ENCODE peak calls at places on chromosome 14, in four cellular contexts. B is GM20000; J is activated CD8-positive, alpha-beta T cell treated with anti-CD3 and anti-CD28 coated beads, Interleukin-2, amount 10 ng/mL, durations not matched to agents 7 days and 5 days; W is astrocyte of the cerebellum. Z is an unnamed sample.

GRCh38 chr14:77961853-77962580 is 162.1 kb downstream of the ADCK1 start:
- DNase-seq in B (no peak), J (no peak), W (no peak), Z (no peak)

GRCh38 chr14:91385227-91385626 is 32.4 kb downstream of the CCDC88C start:
- DNase-seq in J (no peak), B (no peak), W (no peak), Z (no peak)

GRCh38 chr14:70013269-70013873 is 134.2 kb downstream of the SMOC1 start:
- DNase-seq in W (no peak), J (peak), B (peak), Z (peak)

GRCh38 chr14:88422919-88423318 is 37.5 kb downstream of the SPATA7 start:
- DNase-seq in J (no peak), W (no peak), B (no peak), Z (no peak)

GRCh38 chr14:65421201-65421981 is 8.9 kb downstream of the FUT8 start:
- DNase-seq in W (no peak), J (no peak), B (no peak), Z (no peak)

GRCh38 chr14:71582705-71583104 is 349.5 kb upstream of the RGS6 start:
- DNase-seq in B (no peak), J (no peak), W (peak), Z (no peak)

GRCh38 chr14:59690426-59690825 is 113.8 kb upstream of the CCDC175 start:
- DNase-seq in J (no peak), W (peak), B (no peak), Z (no peak)

GRCh38 chr14:104094709-104095425 is 9.4 kb downstream of the ASPG start:
- DNase-seq in J (peak), B (peak), W (no peak), Z (peak)

GRCh38 chr14:67569651-67570290 is 30.3 kb downstream of the PIGH start:
- DNase-seq in W (no peak), B (no peak), J (no peak), Z (no peak)

GRCh38 chr14:61435563-61436337 is 114.4 kb downstream of the PRKCH start:
- DNase-seq in B (no peak), J (no peak), W (no peak), Z (no peak)

GRCh38 chr14:28709571-28710305 is 56.8 kb upstream of the FOXG1 start:
- DNase-seq in B (no peak), J (no peak), W (peak), Z (peak)

GRCh38 chr14:52640137-52640536 is 55.2 kb downstream of the ERO1A start:
- DNase-seq in J (no peak), W (no peak), B (no peak), Z (no peak)

GRCh38 chr14:68386950-68387779 is 405.7 kb downstream of the ZFP36L1 start:
- DNase-seq in J (no peak), B (no peak), W (peak), Z (no peak)

GRCh38 chr14:90551070-90551704 is 154.4 kb downstream of the CALM1 start:
- DNase-seq in B (no peak), W (peak), J (no peak), Z (no peak)

GRCh38 chr14:71591929-71592328 is 340.3 kb upstream of the RGS6 start:
- DNase-seq in B (peak), J (peak), W (peak), Z (no peak)

GRCh38 chr14:22549981-22550670 is 38.9 kb downstream of the DAD1 start:
- DNase-seq in B (peak), J (peak), W (peak), Z (no peak)

GRCh38 chr14:20801726-20802125 is 918 bp downstream of the RNASE1 start:
- DNase-seq in J (no peak), W (no peak), B (no peak), Z (no peak)

GRCh38 chr14:74476607-74477006 is 16.5 kb downstream of the NPC2 start:
- DNase-seq in B (no peak), W (no peak), J (no peak), Z (peak)

GRCh38 chr14:34775922-34776321 is 61.5 kb upstream of the CFL2 start:
- DNase-seq in J (no peak), B (no peak), W (no peak), Z (no peak)

GRCh38 chr14:73829526-73830431 is 21.9 kb upstream of the PTGR2 start:
- DNase-seq in J (peak), W (peak), B (peak), Z (peak)

GRCh38 chr14:104953896-104954656 is 24.1 kb downstream of the AHNAK2 start:
- DNase-seq in J (no peak), W (no peak), B (no peak), Z (no peak)

GRCh38 chr14:64209428-64210165 is 84.6 kb downstream of the ESR2 start:
- DNase-seq in W (no peak), J (no peak), B (peak), Z (no peak)

GRCh38 chr14:72518809-72519377 is 375.0 kb downstream of the DPF3 start:
- DNase-seq in B (peak), J (peak), W (no peak), Z (no peak)

GRCh38 chr14:64464695-64465094 is 604 bp upstream of the AKAP5 start:
- DNase-seq in J (no peak), W (no peak), B (no peak), Z (peak)

GRCh38 chr14:34324363-34324795 is 137.7 kb downstream of the SPTSSA start:
- DNase-seq in J (peak), W (no peak), B (peak), Z (peak)

GRCh38 chr14:104113631-104114420 is 24.6 kb upstream of the KIF26A start:
- DNase-seq in B (no peak), W (no peak), J (no peak), Z (no peak)

GRCh38 chr14:105138551-105139111 is 29.9 kb downstream of the JAG2 start:
- DNase-seq in J (no peak), B (no peak), W (no peak), Z (no peak)